ENCODE peak calls at places on chromosome 5, in ten cellular contexts. One of them, this sample, is unnamed.
A peak's percentile ranks its signal among the peaks of the same experiment; 100 is the strongest.

GRCh38 chr5:123156577-123157296 is 67.7 kb downstream of the PRDM6 start:
- DNase-seq in hippocampal formation: no peak
- DNase-seq in kidney glomerular epithelial cell: no peak
- DNase-seq in stimulated activated CD4-positive, alpha-beta T cell treated with anti-CD3 and anti-CD28 coated beads, Interleukin-1b, Interleukin-23, amount 100 ng/mL, for 4 hours: no peak
- DNase-seq in T-cell: no peak
- DNase-seq in endothelial cell: no peak
- DNase-seq in tibial artery: no peak
- DNase-seq in ELR: peak; percentile 45
- DNase-seq in pulmonary artery endothelial cell: no peak
- DNase-seq in neural progenitor cell: no peak
- DNase-seq in this sample: peak; percentile 67

GRCh38 chr5:103561670-103562069 is 919 bp downstream of the NUDT12 start:
- DNase-seq in stimulated activated CD4-positive, alpha-beta T cell treated with anti-CD3 and anti-CD28 coated beads, Interleukin-1b, Interleukin-23, amount 100 ng/mL, for 4 hours: no peak
- DNase-seq in ELR: no peak
- DNase-seq in neural progenitor cell: no peak
- DNase-seq in hippocampal formation: no peak
- DNase-seq in pulmonary artery endothelial cell: no peak
- DNase-seq in T-cell: no peak
- DNase-seq in tibial artery: no peak
- DNase-seq in kidney glomerular epithelial cell: peak; percentile 29
- DNase-seq in endothelial cell: no peak
- DNase-seq in this sample: no peak

GRCh38 chr5:10734832-10735231 is 26.2 kb downstream of the DAP start:
- DNase-seq in ELR: no peak
- DNase-seq in stimulated activated CD4-positive, alpha-beta T cell treated with anti-CD3 and anti-CD28 coated beads, Interleukin-1b, Interleukin-23, amount 100 ng/mL, for 4 hours: no peak
- DNase-seq in T-cell: no peak
- DNase-seq in neural progenitor cell: no peak
- DNase-seq in hippocampal formation: no peak
- DNase-seq in kidney glomerular epithelial cell: no peak
- DNase-seq in endothelial cell: no peak
- DNase-seq in tibial artery: no peak
- DNase-seq in pulmonary artery endothelial cell: no peak
- DNase-seq in this sample: no peak

GRCh38 chr5:160186480-160186879 is 42.8 kb upstream of the FABP6 start:
- DNase-seq in pulmonary artery endothelial cell: no peak
- DNase-seq in stimulated activated CD4-positive, alpha-beta T cell treated with anti-CD3 and anti-CD28 coated beads, Interleukin-1b, Interleukin-23, amount 100 ng/mL, for 4 hours: no peak
- DNase-seq in endothelial cell: no peak
- DNase-seq in hippocampal formation: no peak
- DNase-seq in T-cell: no peak
- DNase-seq in neural progenitor cell: no peak
- DNase-seq in tibial artery: no peak
- DNase-seq in ELR: no peak
- DNase-seq in kidney glomerular epithelial cell: no peak
- DNase-seq in this sample: no peak

GRCh38 chr5:54518146-54519082 is 855 bp downstream of the SNX18 start:
- DNase-seq in ELR: peak; percentile 57
- DNase-seq in pulmonary artery endothelial cell: no peak
- DNase-seq in stimulated activated CD4-positive, alpha-beta T cell treated with anti-CD3 and anti-CD28 coated beads, Interleukin-1b, Interleukin-23, amount 100 ng/mL, for 4 hours: peak; percentile 47
- DNase-seq in T-cell: peak; percentile 55
- DNase-seq in hippocampal formation: no peak
- DNase-seq in kidney glomerular epithelial cell: no peak
- DNase-seq in neural progenitor cell: peak; percentile 80
- DNase-seq in tibial artery: peak; percentile 76
- DNase-seq in endothelial cell: peak; percentile 57
- DNase-seq in this sample: peak; percentile 58

GRCh38 chr5:164651544-164651943 is 1146.1 kb downstream of the MAT2B start:
- DNase-seq in ELR: no peak
- DNase-seq in tibial artery: no peak
- DNase-seq in endothelial cell: no peak
- DNase-seq in T-cell: no peak
- DNase-seq in pulmonary artery endothelial cell: no peak
- DNase-seq in hippocampal formation: no peak
- DNase-seq in stimulated activated CD4-positive, alpha-beta T cell treated with anti-CD3 and anti-CD28 coated beads, Interleukin-1b, Interleukin-23, amount 100 ng/mL, for 4 hours: no peak
- DNase-seq in kidney glomerular epithelial cell: no peak
- DNase-seq in neural progenitor cell: no peak
- DNase-seq in this sample: no peak

GRCh38 chr5:1268666-1269065 is 26.2 kb downstream of the TERT start:
- DNase-seq in ELR: no peak
- DNase-seq in tibial artery: no peak
- DNase-seq in stimulated activated CD4-positive, alpha-beta T cell treated with anti-CD3 and anti-CD28 coated beads, Interleukin-1b, Interleukin-23, amount 100 ng/mL, for 4 hours: no peak
- DNase-seq in hippocampal formation: no peak
- DNase-seq in neural progenitor cell: no peak
- DNase-seq in endothelial cell: no peak
- DNase-seq in pulmonary artery endothelial cell: no peak
- DNase-seq in kidney glomerular epithelial cell: no peak
- DNase-seq in T-cell: peak; percentile 20
- DNase-seq in this sample: no peak

GRCh38 chr5:115179068-115179958 is 9.6 kb upstream of the TRIM36 start:
- DNase-seq in ELR: peak; percentile 20
- DNase-seq in T-cell: no peak
- DNase-seq in stimulated activated CD4-positive, alpha-beta T cell treated with anti-CD3 and anti-CD28 coated beads, Interleukin-1b, Interleukin-23, amount 100 ng/mL, for 4 hours: no peak
- DNase-seq in kidney glomerular epithelial cell: no peak
- DNase-seq in neural progenitor cell: peak; percentile 77
- DNase-seq in hippocampal formation: no peak
- DNase-seq in endothelial cell: peak; percentile 35
- DNase-seq in tibial artery: peak; percentile 69
- DNase-seq in pulmonary artery endothelial cell: no peak
- DNase-seq in this sample: peak; percentile 38

GRCh38 chr5:97242351-97242750 is 59.3 kb upstream of the RIOK2 start:
- DNase-seq in endothelial cell: no peak
- DNase-seq in ELR: no peak
- DNase-seq in kidney glomerular epithelial cell: no peak
- DNase-seq in neural progenitor cell: no peak
- DNase-seq in T-cell: no peak
- DNase-seq in tibial artery: no peak
- DNase-seq in pulmonary artery endothelial cell: no peak
- DNase-seq in stimulated activated CD4-positive, alpha-beta T cell treated with anti-CD3 and anti-CD28 coated beads, Interleukin-1b, Interleukin-23, amount 100 ng/mL, for 4 hours: no peak
- DNase-seq in hippocampal formation: no peak
- DNase-seq in this sample: no peak

GRCh38 chr5:133421394-133421793 is 190.9 kb downstream of the FSTL4 start:
- DNase-seq in hippocampal formation: no peak
- DNase-seq in T-cell: no peak
- DNase-seq in endothelial cell: peak; percentile 72
- DNase-seq in tibial artery: no peak
- DNase-seq in kidney glomerular epithelial cell: no peak
- DNase-seq in ELR: peak; percentile 43
- DNase-seq in stimulated activated CD4-positive, alpha-beta T cell treated with anti-CD3 and anti-CD28 coated beads, Interleukin-1b, Interleukin-23, amount 100 ng/mL, for 4 hours: no peak
- DNase-seq in neural progenitor cell: peak; percentile 78
- DNase-seq in pulmonary artery endothelial cell: no peak
- DNase-seq in this sample: peak; percentile 62

GRCh38 chr5:57338068-57338848 is 144.4 kb downstream of the ACTBL2 start:
- DNase-seq in T-cell: no peak
- DNase-seq in endothelial cell: peak; percentile 14
- DNase-seq in neural progenitor cell: peak; percentile 67
- DNase-seq in ELR: peak; percentile 46
- DNase-seq in kidney glomerular epithelial cell: no peak
- DNase-seq in tibial artery: no peak
- DNase-seq in stimulated activated CD4-positive, alpha-beta T cell treated with anti-CD3 and anti-CD28 coated beads, Interleukin-1b, Interleukin-23, amount 100 ng/mL, for 4 hours: no peak
- DNase-seq in pulmonary artery endothelial cell: no peak
- DNase-seq in hippocampal formation: no peak
- DNase-seq in this sample: peak; percentile 69

GRCh38 chr5:88952344-88952743 is 69.4 kb upstream of the MEF2C start:
- DNase-seq in hippocampal formation: no peak
- DNase-seq in endothelial cell: no peak
- DNase-seq in T-cell: no peak
- DNase-seq in tibial artery: no peak
- DNase-seq in neural progenitor cell: peak; percentile 9
- DNase-seq in kidney glomerular epithelial cell: no peak
- DNase-seq in ELR: peak; percentile 3
- DNase-seq in stimulated activated CD4-positive, alpha-beta T cell treated with anti-CD3 and anti-CD28 coated beads, Interleukin-1b, Interleukin-23, amount 100 ng/mL, for 4 hours: no peak
- DNase-seq in pulmonary artery endothelial cell: no peak
- DNase-seq in this sample: peak; percentile 24

GRCh38 chr5:120464627-120465280 is 654 bp downstream of the PRR16 start:
- DNase-seq in endothelial cell: peak; percentile 25
- DNase-seq in pulmonary artery endothelial cell: no peak
- DNase-seq in neural progenitor cell: peak; percentile 41
- DNase-seq in stimulated activated CD4-positive, alpha-beta T cell treated with anti-CD3 and anti-CD28 coated beads, Interleukin-1b, Interleukin-23, amount 100 ng/mL, for 4 hours: no peak
- DNase-seq in T-cell: no peak
- DNase-seq in hippocampal formation: no peak
- DNase-seq in ELR: peak; percentile 75
- DNase-seq in kidney glomerular epithelial cell: no peak
- DNase-seq in tibial artery: peak; percentile 78
- DNase-seq in this sample: peak; percentile 65

GRCh38 chr5:135190345-135191083 is 156.5 kb upstream of the PITX1 start:
- DNase-seq in stimulated activated CD4-positive, alpha-beta T cell treated with anti-CD3 and anti-CD28 coated beads, Interleukin-1b, Interleukin-23, amount 100 ng/mL, for 4 hours: no peak
- DNase-seq in hippocampal formation: no peak
- DNase-seq in kidney glomerular epithelial cell: no peak
- DNase-seq in pulmonary artery endothelial cell: no peak
- DNase-seq in ELR: no peak
- DNase-seq in T-cell: no peak
- DNase-seq in tibial artery: no peak
- DNase-seq in endothelial cell: no peak
- DNase-seq in neural progenitor cell: peak; percentile 37
- DNase-seq in this sample: no peak

GRCh38 chr5:135191084-135191826 is 157.2 kb upstream of the PITX1 start:
- DNase-seq in neural progenitor cell: peak; percentile 94
- DNase-seq in pulmonary artery endothelial cell: no peak
- DNase-seq in ELR: peak; percentile 78
- DNase-seq in endothelial cell: peak; percentile 92
- DNase-seq in hippocampal formation: peak; percentile 41
- DNase-seq in kidney glomerular epithelial cell: peak; percentile 81
- DNase-seq in tibial artery: peak; percentile 85
- DNase-seq in T-cell: peak; percentile 61
- DNase-seq in stimulated activated CD4-positive, alpha-beta T cell treated with anti-CD3 and anti-CD28 coated beads, Interleukin-1b, Interleukin-23, amount 100 ng/mL, for 4 hours: peak; percentile 53
- DNase-seq in this sample: peak; percentile 91

GRCh38 chr5:72066658-72067057 is 40.6 kb upstream of the MAP1B start:
- DNase-seq in kidney glomerular epithelial cell: peak; percentile 42
- DNase-seq in hippocampal formation: no peak
- DNase-seq in endothelial cell: no peak
- DNase-seq in pulmonary artery endothelial cell: no peak
- DNase-seq in neural progenitor cell: no peak
- DNase-seq in T-cell: no peak
- DNase-seq in stimulated activated CD4-positive, alpha-beta T cell treated with anti-CD3 and anti-CD28 coated beads, Interleukin-1b, Interleukin-23, amount 100 ng/mL, for 4 hours: no peak
- DNase-seq in tibial artery: no peak
- DNase-seq in ELR: peak; percentile 92
- DNase-seq in this sample: peak; percentile 86

GRCh38 chr5:153546566-153546965 is 56.1 kb downstream of the GRIA1 start:
- DNase-seq in ELR: no peak
- DNase-seq in hippocampal formation: no peak
- DNase-seq in endothelial cell: no peak
- DNase-seq in neural progenitor cell: no peak
- DNase-seq in tibial artery: no peak
- DNase-seq in pulmonary artery endothelial cell: no peak
- DNase-seq in stimulated activated CD4-positive, alpha-beta T cell treated with anti-CD3 and anti-CD28 coated beads, Interleukin-1b, Interleukin-23, amount 100 ng/mL, for 4 hours: no peak
- DNase-seq in kidney glomerular epithelial cell: no peak
- DNase-seq in T-cell: no peak
- DNase-seq in this sample: no peak

GRCh38 chr5:40584054-40584453 is 95.7 kb upstream of the PTGER4 start:
- DNase-seq in stimulated activated CD4-positive, alpha-beta T cell treated with anti-CD3 and anti-CD28 coated beads, Interleukin-1b, Interleukin-23, amount 100 ng/mL, for 4 hours: no peak
- DNase-seq in hippocampal formation: no peak
- DNase-seq in tibial artery: no peak
- DNase-seq in kidney glomerular epithelial cell: no peak
- DNase-seq in neural progenitor cell: no peak
- DNase-seq in T-cell: no peak
- DNase-seq in pulmonary artery endothelial cell: no peak
- DNase-seq in endothelial cell: no peak
- DNase-seq in ELR: no peak
- DNase-seq in this sample: no peak

GRCh38 chr5:59745422-59745863 is 148.1 kb downstream of the PDE4D start:
- DNase-seq in pulmonary artery endothelial cell: no peak
- DNase-seq in stimulated activated CD4-positive, alpha-beta T cell treated with anti-CD3 and anti-CD28 coated beads, Interleukin-1b, Interleukin-23, amount 100 ng/mL, for 4 hours: no peak
- DNase-seq in neural progenitor cell: no peak
- DNase-seq in T-cell: no peak
- DNase-seq in tibial artery: peak; percentile 92
- DNase-seq in endothelial cell: no peak
- DNase-seq in kidney glomerular epithelial cell: no peak
- DNase-seq in ELR: no peak
- DNase-seq in hippocampal formation: no peak
- DNase-seq in this sample: peak; percentile 68

GRCh38 chr5:135051872-135052271 is 17.8 kb upstream of the PITX1 start:
- DNase-seq in pulmonary artery endothelial cell: no peak
- DNase-seq in T-cell: no peak
- DNase-seq in endothelial cell: no peak
- DNase-seq in tibial artery: no peak
- DNase-seq in kidney glomerular epithelial cell: no peak
- DNase-seq in ELR: no peak
- DNase-seq in hippocampal formation: no peak
- DNase-seq in stimulated activated CD4-positive, alpha-beta T cell treated with anti-CD3 and anti-CD28 coated beads, Interleukin-1b, Interleukin-23, amount 100 ng/mL, for 4 hours: no peak
- DNase-seq in neural progenitor cell: no peak
- DNase-seq in this sample: no peak

GRCh38 chr5:78552729-78553341 is 95.7 kb downstream of the LHFPL2 start:
- DNase-seq in hippocampal formation: no peak
- DNase-seq in T-cell: no peak
- DNase-seq in endothelial cell: no peak
- DNase-seq in neural progenitor cell: no peak
- DNase-seq in kidney glomerular epithelial cell: no peak
- DNase-seq in tibial artery: no peak
- DNase-seq in pulmonary artery endothelial cell: no peak
- DNase-seq in stimulated activated CD4-positive, alpha-beta T cell treated with anti-CD3 and anti-CD28 coated beads, Interleukin-1b, Interleukin-23, amount 100 ng/mL, for 4 hours: no peak
- DNase-seq in ELR: peak; percentile 26
- DNase-seq in this sample: peak; percentile 51

GRCh38 chr5:75021229-75021628 is 31.1 kb downstream of the GCNT4 start:
- DNase-seq in T-cell: no peak
- DNase-seq in stimulated activated CD4-positive, alpha-beta T cell treated with anti-CD3 and anti-CD28 coated beads, Interleukin-1b, Interleukin-23, amount 100 ng/mL, for 4 hours: no peak
- DNase-seq in pulmonary artery endothelial cell: no peak
- DNase-seq in ELR: no peak
- DNase-seq in neural progenitor cell: no peak
- DNase-seq in kidney glomerular epithelial cell: no peak
- DNase-seq in tibial artery: no peak
- DNase-seq in hippocampal formation: no peak
- DNase-seq in endothelial cell: no peak
- DNase-seq in this sample: peak; percentile 15

GRCh38 chr5:81838307-81838906 is 87.5 kb upstream of the SSBP2 start:
- DNase-seq in ELR: peak; percentile 58
- DNase-seq in hippocampal formation: no peak
- DNase-seq in tibial artery: no peak
- DNase-seq in stimulated activated CD4-positive, alpha-beta T cell treated with anti-CD3 and anti-CD28 coated beads, Interleukin-1b, Interleukin-23, amount 100 ng/mL, for 4 hours: peak; percentile 11
- DNase-seq in pulmonary artery endothelial cell: no peak
- DNase-seq in neural progenitor cell: peak; percentile 38
- DNase-seq in endothelial cell: no peak
- DNase-seq in kidney glomerular epithelial cell: no peak
- DNase-seq in T-cell: peak; percentile 14
- DNase-seq in this sample: peak; percentile 23

GRCh38 chr5:14510156-14510734 is 71.3 kb upstream of the OTULINL start:
- DNase-seq in kidney glomerular epithelial cell: no peak
- DNase-seq in tibial artery: no peak
- DNase-seq in neural progenitor cell: no peak
- DNase-seq in hippocampal formation: peak; percentile 16
- DNase-seq in T-cell: no peak
- DNase-seq in stimulated activated CD4-positive, alpha-beta T cell treated with anti-CD3 and anti-CD28 coated beads, Interleukin-1b, Interleukin-23, amount 100 ng/mL, for 4 hours: no peak
- DNase-seq in pulmonary artery endothelial cell: no peak
- DNase-seq in endothelial cell: no peak
- DNase-seq in ELR: no peak
- DNase-seq in this sample: no peak

GRCh38 chr5:171310816-171311697 is 2.0 kb downstream of the TLX3 start:
- DNase-seq in tibial artery: peak; percentile 64
- DNase-seq in T-cell: no peak
- DNase-seq in stimulated activated CD4-positive, alpha-beta T cell treated with anti-CD3 and anti-CD28 coated beads, Interleukin-1b, Interleukin-23, amount 100 ng/mL, for 4 hours: no peak
- DNase-seq in hippocampal formation: no peak
- DNase-seq in kidney glomerular epithelial cell: no peak
- DNase-seq in ELR: peak; percentile 51
- DNase-seq in endothelial cell: peak; percentile 36
- DNase-seq in pulmonary artery endothelial cell: no peak
- DNase-seq in neural progenitor cell: peak; percentile 87
- DNase-seq in this sample: peak; percentile 78

GRCh38 chr5:100970646-100971045 is 67.6 kb upstream of the ST8SIA4 start:
- DNase-seq in stimulated activated CD4-positive, alpha-beta T cell treated with anti-CD3 and anti-CD28 coated beads, Interleukin-1b, Interleukin-23, amount 100 ng/mL, for 4 hours: no peak
- DNase-seq in T-cell: no peak
- DNase-seq in hippocampal formation: no peak
- DNase-seq in ELR: no peak
- DNase-seq in tibial artery: no peak
- DNase-seq in endothelial cell: peak; percentile 9
- DNase-seq in kidney glomerular epithelial cell: no peak
- DNase-seq in neural progenitor cell: peak; percentile 33
- DNase-seq in pulmonary artery endothelial cell: no peak
- DNase-seq in this sample: no peak

GRCh38 chr5:109325456-109325855 is 84.3 kb downstream of the PJA2 start:
- DNase-seq in pulmonary artery endothelial cell: no peak
- DNase-seq in ELR: no peak
- DNase-seq in kidney glomerular epithelial cell: no peak
- DNase-seq in T-cell: no peak
- DNase-seq in neural progenitor cell: no peak
- DNase-seq in stimulated activated CD4-positive, alpha-beta T cell treated with anti-CD3 and anti-CD28 coated beads, Interleukin-1b, Interleukin-23, amount 100 ng/mL, for 4 hours: no peak
- DNase-seq in endothelial cell: no peak
- DNase-seq in tibial artery: no peak
- DNase-seq in hippocampal formation: no peak
- DNase-seq in this sample: no peak

GRCh38 chr5:40799248-40799647 is 1.1 kb upstream of the PRKAA1 start:
- DNase-seq in tibial artery: no peak
- DNase-seq in ELR: peak; percentile 30
- DNase-seq in stimulated activated CD4-positive, alpha-beta T cell treated with anti-CD3 and anti-CD28 coated beads, Interleukin-1b, Interleukin-23, amount 100 ng/mL, for 4 hours: no peak
- DNase-seq in neural progenitor cell: no peak
- DNase-seq in pulmonary artery endothelial cell: no peak
- DNase-seq in hippocampal formation: no peak
- DNase-seq in endothelial cell: no peak
- DNase-seq in T-cell: no peak
- DNase-seq in kidney glomerular epithelial cell: no peak
- DNase-seq in this sample: no peak